ENCODE peak calls at places on chromosomes 3 and 15, in seven cellular contexts. L, N, K, Q, H, B and S are unnamed samples. For H3K4me1, the result is how much of the 10 kb centered on the place peaks cover.

GRCh38 chr3:187968883-187969580 is 184.9 kb upstream of the LPP start:
- DNase-seq in K (no peak), Q (peak), H (peak), B (no peak), L (peak), N (no peak), S (no peak)

GRCh38 chr3:140188285-140188684 is 253.3 kb downstream of the CLSTN2 start:
- DNase-seq in K (no peak), B (no peak), Q (no peak), L (no peak), N (peak), H (peak), S (peak)

GRCh38 chr3:9949115-9949514 is 3.1 kb downstream of the PRRT3 start:
- DNase-seq in B (no peak), H (no peak), L (no peak), K (no peak), Q (no peak), N (no peak), S (no peak)

GRCh38 chr3:109683746-109684145 is 346.4 kb upstream of the DPPA4 start:
- DNase-seq in K (no peak), L (no peak), B (no peak), H (no peak), Q (peak), N (no peak), S (no peak)

GRCh38 chr3:134374791-134375541 is 719 bp upstream of the AMOTL2 start:
- DNase-seq in H (peak), Q (no peak), L (no peak), N (peak), B (peak), K (peak), S (peak)

GRCh38 chr15:76058714-76059319 is 968 bp upstream of the TMEM266 start:
- DNase-seq in K (no peak), H (peak), Q (peak), B (no peak), L (peak), N (peak), S (peak)

GRCh38 chr3:46242120-46242519 is at the start of gene CCR3:
- DNase-seq in L (no peak), N (no peak), H (no peak), K (no peak), B (no peak), Q (no peak), S (no peak)

GRCh38 chr15:75143738-75144334 is 57.8 kb upstream of the C15orf39 start:
- DNase-seq in L (no peak), N (no peak), B (no peak), H (no peak), K (no peak), Q (peak), S (no peak)

GRCh38 chr15:63417721-63418120 is 36.1 kb upstream of the CA12 start:
- DNase-seq in Q (no peak), H (no peak), N (no peak), K (no peak), B (no peak), L (no peak), S (no peak)

GRCh38 chr3:139534444-139534812 is 5.1 kb downstream of the RBP1 start:
- DNase-seq in K (no peak), N (no peak), Q (peak), B (no peak), H (peak), L (peak), S (peak)

GRCh38 chr15:70066422-70066821 is 31.3 kb downstream of the TLE3 start:
- DNase-seq in L (peak), N (no peak), Q (peak), B (no peak), K (no peak), H (no peak), S (no peak)

GRCh38 chr15:37814847-37815246 is 119.6 kb upstream of the TMCO5A start:
- DNase-seq in B (no peak), K (no peak), H (no peak), N (no peak), L (no peak), Q (no peak), S (no peak)

GRCh38 chr3:152285509-152285908 is 16.8 kb downstream of the MBNL1 start:
- DNase-seq in H (no peak), B (no peak), N (no peak), Q (no peak), K (no peak), L (no peak), S (no peak)
- H3K27ac ChIP-seq in H (no peak), B (no peak), N (no peak), Q (no peak), K (no peak), L (no peak), S (no peak)

DNA sequence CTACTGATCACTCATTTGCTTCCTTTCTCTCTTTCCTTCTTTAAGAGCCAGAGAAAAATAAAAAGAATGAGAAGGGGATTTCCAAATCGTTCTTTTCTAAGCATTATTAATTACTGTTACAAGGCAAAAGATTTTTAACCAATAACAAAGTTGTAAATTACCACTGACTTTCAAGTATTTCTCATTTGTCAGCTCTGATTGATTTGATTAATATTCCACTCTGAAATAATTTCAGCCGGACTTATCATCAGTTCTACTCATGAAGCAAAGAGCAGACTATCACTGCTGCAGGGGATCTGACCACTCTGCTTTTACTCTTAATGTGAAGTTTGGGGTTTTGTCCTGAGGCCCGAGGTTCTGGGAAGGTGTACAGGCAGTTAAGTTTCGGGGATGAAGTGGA is 19.8 kb downstream of the NR2F2 start:
- DNase-seq in B (no peak), N (no peak), L (peak), Q (no peak), H (no peak), K (no peak), S (no peak)
- H3K4me1 ChIP-seq in B (under half), N (under half), L (under half), Q (under half), H (under half), K (under half), S (under half)

DNA sequence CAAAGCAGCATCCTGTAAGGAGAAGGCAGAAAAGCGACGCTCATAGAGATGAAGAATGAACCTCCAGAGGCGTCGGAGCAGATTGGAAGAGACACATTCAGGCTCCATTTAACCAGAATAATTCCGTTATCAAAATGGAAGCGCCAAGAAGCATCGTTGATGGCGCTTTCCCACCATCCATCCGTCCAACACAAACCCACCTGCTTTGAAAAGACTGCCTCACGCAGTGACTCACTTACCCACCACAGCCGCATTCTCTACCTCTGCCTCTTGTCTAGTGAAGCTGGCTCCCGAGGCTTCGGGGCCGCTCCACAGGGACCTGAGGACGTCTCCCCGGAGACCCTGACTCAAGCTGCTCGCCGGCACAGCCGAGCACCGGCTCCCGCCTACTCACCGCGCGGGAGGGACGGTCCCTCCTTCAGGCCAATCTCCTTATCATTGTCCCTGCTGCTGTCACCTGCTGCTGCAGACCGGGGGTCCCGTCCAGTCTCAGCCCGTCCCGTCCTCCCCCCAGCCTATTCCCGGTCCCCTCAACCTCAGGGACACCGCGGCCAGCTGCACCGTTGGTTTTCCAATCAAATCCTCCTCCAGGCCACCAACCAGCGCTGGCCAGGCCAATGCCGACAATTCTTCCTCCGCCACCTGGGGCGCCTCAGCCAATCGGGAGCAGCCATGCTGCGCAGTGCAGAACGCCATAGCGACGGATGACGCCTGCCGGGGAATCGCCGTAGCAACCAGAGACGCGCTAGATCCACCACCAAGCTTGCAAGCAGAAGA is at the start of gene NEK10:
- DNase-seq in Q (peak), L (peak), H (peak), N (peak), K (peak), B (peak), S (peak)
- H3K27ac ChIP-seq in Q (no peak), L (no peak), H (no peak), N (no peak), K (no peak), B (peak), S (no peak)

GRCh38 chr3:66478923-66479322 is 21.9 kb downstream of the LRIG1 start:
- DNase-seq in L (no peak), H (no peak), Q (no peak), B (no peak), K (no peak), N (no peak), S (no peak)
- H3K4me1 ChIP-seq in L (under half), H (half or more), Q (under half), B (under half), K (half or more), N (half or more), S (half or more)

GRCh38 chr3:126390201-126390600 is 4.5 kb upstream of the CFAP100 start:
- DNase-seq in K (no peak), L (no peak), H (no peak), N (no peak), Q (no peak), B (no peak), S (no peak)

GRCh38 chr3:126392246-126392645 is 2.5 kb upstream of the CFAP100 start:
- DNase-seq in N (no peak), H (no peak), Q (no peak), K (no peak), L (no peak), B (no peak), S (no peak)

GRCh38 chr3:126389792-126390142 is 4.9 kb upstream of the CFAP100 start:
- DNase-seq in L (no peak), N (no peak), K (no peak), Q (no peak), H (no peak), B (no peak), S (no peak)

GRCh38 chr3:126390751-126391150 is 4.0 kb upstream of the CFAP100 start:
- DNase-seq in K (no peak), H (no peak), Q (no peak), B (no peak), N (no peak), L (no peak), S (no peak)

DNA sequence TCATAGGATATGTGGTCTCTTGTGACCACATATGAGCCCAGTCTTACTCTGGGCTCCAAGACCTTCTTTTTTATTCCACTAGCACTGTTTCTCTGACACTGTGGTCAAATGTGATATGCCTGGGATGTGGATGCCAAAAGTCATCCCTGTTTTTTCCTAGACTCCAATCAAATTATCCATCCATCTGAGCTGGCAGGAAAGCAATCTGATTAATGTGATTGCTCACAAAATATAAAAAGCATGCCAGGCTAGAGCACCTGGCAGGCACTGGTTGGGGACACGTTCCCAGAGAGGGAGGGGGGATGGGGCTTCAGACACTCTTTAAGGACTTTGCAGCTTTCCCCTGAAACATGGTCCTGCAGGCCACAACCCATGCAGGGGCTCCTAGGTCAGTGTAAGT is 3.1 kb upstream of the CFAP100 start:
- DNase-seq in K (no peak), H (no peak), L (no peak), Q (no peak), N (no peak), B (no peak), S (no peak)
- H3K27ac ChIP-seq in K (no peak), H (no peak), L (no peak), Q (no peak), N (no peak), B (no peak), S (no peak)

GRCh38 chr3:50168791-50169190 is 13.7 kb downstream of the SEMA3F start:
- DNase-seq in L (no peak), K (no peak), N (no peak), Q (no peak), H (no peak), B (no peak), S (no peak)

GRCh38 chr3:50170689-50171088 is 15.6 kb downstream of the SEMA3F start:
- DNase-seq in Q (peak), N (peak), L (peak), B (no peak), H (peak), K (no peak), S (no peak)

GRCh38 chr3:50169232-50169631 is 14.1 kb downstream of the SEMA3F start:
- DNase-seq in H (no peak), N (no peak), Q (no peak), K (no peak), L (no peak), B (no peak), S (no peak)

GRCh38 chr3:50168388-50168787 is 13.3 kb downstream of the SEMA3F start:
- DNase-seq in L (no peak), Q (no peak), B (no peak), N (peak), H (no peak), K (no peak), S (peak)

DNA sequence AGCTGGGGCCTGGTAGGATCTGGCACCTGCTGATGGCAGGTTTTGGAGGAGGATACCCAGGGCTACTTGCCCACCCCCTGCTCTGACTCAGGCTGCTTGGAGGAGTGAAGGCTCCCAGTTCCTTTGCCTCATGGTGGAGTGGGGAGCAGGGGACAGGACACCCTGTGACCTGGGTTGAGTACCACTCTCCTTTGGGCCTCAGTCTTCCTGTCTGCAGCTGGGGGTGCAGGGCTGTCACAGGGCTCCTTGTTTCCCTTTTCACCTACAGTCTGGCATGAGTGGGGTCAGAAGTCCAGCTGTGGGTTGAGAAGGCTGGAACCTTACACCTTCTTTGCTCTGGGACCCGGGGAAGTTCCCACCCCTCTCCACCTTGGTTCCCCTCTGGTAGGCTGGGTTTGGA is 14.7 kb downstream of the SEMA3F start:
- DNase-seq in K (no peak), Q (no peak), L (no peak), H (no peak), N (no peak), B (no peak), S (no peak)
- H3K4me1 ChIP-seq in K (half or more), Q (under half), L (under half), H (under half), N (half or more), B (under half), S (half or more)

DNA sequence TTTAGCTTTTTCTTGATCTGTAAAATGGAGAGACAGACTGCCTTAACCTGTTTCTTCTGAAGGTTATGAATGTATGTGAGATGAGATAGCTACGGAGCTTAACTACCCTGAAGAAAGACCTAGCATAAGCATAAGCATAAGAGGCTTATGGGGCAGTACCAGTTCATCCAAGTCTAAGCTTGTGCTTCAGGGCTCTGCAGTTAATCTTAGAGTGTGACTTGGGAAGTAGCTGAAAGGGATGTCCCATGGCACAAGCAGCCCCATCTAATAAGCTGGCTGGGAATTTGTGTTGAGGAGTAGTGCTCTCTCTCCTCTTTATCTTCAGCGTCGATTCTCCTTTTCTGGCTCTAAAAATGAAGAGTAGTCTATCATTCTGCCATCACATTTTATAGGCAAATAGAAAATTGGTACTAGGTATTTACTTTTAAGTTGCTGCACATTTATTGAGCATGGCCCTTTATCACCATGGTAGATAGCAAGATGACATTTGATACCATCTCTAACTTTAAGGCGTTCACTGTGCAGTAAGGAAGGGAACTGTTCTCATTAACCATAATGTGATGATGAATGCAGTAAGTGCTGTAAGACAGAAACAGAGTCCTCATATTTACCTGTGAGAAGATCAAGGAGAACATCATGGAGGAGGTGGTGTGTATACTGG is 174.5 kb upstream of the LRRFIP2 start:
- DNase-seq in N (no peak), H (no peak), L (no peak), K (no peak), B (no peak), Q (no peak), S (no peak)
- H3K27ac ChIP-seq in N (no peak), H (no peak), L (no peak), K (no peak), B (no peak), Q (no peak), S (no peak)